ENCODE peak calls at places on chromosomes 6 and 20, in five cellular contexts. H is T follicular helper cell, G is suprapubic skin, M is NCI-H1436, C is fibroblast of mammary gland. K is an unnamed sample.

GRCh38 chr20:38127920-38128528 is 37.0 kb downstream of the TGM2 start:
- DNase-seq in H (no peak), G (no peak), M (no peak), C (no peak), K (no peak)

GRCh38 chr6:7050911-7051779 is 56.6 kb upstream of the RREB1 start:
- DNase-seq in H (peak), G (peak), M (no peak), C (peak), K (peak)

GRCh38 chr6:18081669-18082037 is 40.8 kb downstream of the NHLRC1 start:
- DNase-seq in H (no peak), G (no peak), M (no peak), C (no peak), K (no peak)

GRCh38 chr20:35478804-35479472 is 23.5 kb downstream of the CEP250 start:
- DNase-seq in H (no peak), G (no peak), M (no peak), C (no peak), K (no peak)

GRCh38 chr6:70059047-70059719 is 192.8 kb downstream of the COL19A1 start:
- DNase-seq in H (no peak), G (no peak), M (no peak), C (no peak), K (no peak)

GRCh38 chr6:35058827-35059522 is 82.2 kb downstream of the TCP11 start:
- DNase-seq in H (no peak), G (no peak), M (no peak), C (no peak), K (no peak)

GRCh38 chr6:129598244-129599187 is 111.5 kb downstream of the ARHGAP18 start:
- DNase-seq in H (no peak), G (no peak), M (peak), C (peak), K (peak)

GRCh38 chr20:62494980-62495797 is 19.4 kb upstream of the GATA5 start:
- DNase-seq in H (no peak), G (no peak), M (no peak), C (no peak), K (no peak)

GRCh38 chr6:68689910-68690309 is 54.8 kb downstream of the ADGRB3 start:
- DNase-seq in H (no peak), G (no peak), M (no peak), C (no peak), K (no peak)

GRCh38 chr6:22980446-22980845 is 411.1 kb downstream of the HDGFL1 start:
- DNase-seq in H (no peak), G (no peak), M (no peak), C (peak), K (no peak)

GRCh38 chr6:39153766-39154397 is 38.9 kb upstream of the SAYSD1 start:
- DNase-seq in H (no peak), G (no peak), M (no peak), C (no peak), K (no peak)

GRCh38 chr6:41321183-41321582 is 14.2 kb upstream of the NCR2 start:
- DNase-seq in H (no peak), G (no peak), M (no peak), C (no peak), K (no peak)

GRCh38 chr20:4666001-4666470 is 55.7 kb upstream of the PRND start:
- DNase-seq in H (peak), G (no peak), M (no peak), C (peak), K (peak)

GRCh38 chr6:30769088-30769852 is 24.9 kb upstream of the IER3 start:
- DNase-seq in H (peak), G (no peak), M (no peak), C (peak), K (peak)

GRCh38 chr6:43284986-43285385 is 13.1 kb upstream of the SLC22A7 start:
- DNase-seq in H (no peak), G (no peak), M (no peak), C (no peak), K (no peak)

GRCh38 chr6:11212625-11213024 is 19.8 kb downstream of the NEDD9 start:
- DNase-seq in H (no peak), G (no peak), M (no peak), C (peak), K (no peak)

GRCh38 chr20:31594558-31595379 is 10.3 kb upstream of the ID1 start:
- DNase-seq in H (no peak), G (no peak), M (no peak), C (no peak), K (no peak)

GRCh38 chr6:166109608-166110007 is 58.0 kb downstream of the TBXT start:
- DNase-seq in H (no peak), G (no peak), M (no peak), C (no peak), K (no peak)

GRCh38 chr6:112337209-112337638 is 9.9 kb upstream of the RFPL4B start:
- DNase-seq in H (no peak), G (no peak), M (peak), C (peak), K (no peak)

GRCh38 chr20:38723982-38724602 is at the start of gene SLC32A1:
- DNase-seq in H (no peak), G (no peak), M (peak), C (no peak), K (no peak)

GRCh38 chr6:4085329-4085695 is 6.4 kb upstream of the FAM217A start:
- DNase-seq in H (no peak), G (no peak), M (no peak), C (peak), K (no peak)

GRCh38 chr6:148451690-148452089 is 109.1 kb downstream of the SASH1 start:
- DNase-seq in H (no peak), G (no peak), M (no peak), C (no peak), K (peak)

GRCh38 chr6:93163146-93163545 is 256.2 kb downstream of the EPHA7 start:
- DNase-seq in H (no peak), G (no peak), M (no peak), C (no peak), K (no peak)